ENCODE peak calls at places on chromosomes 7 and 10, in eight cellular contexts. H is Calu3, P is caudate nucleus, L is HT-29, U is T-cell, C is psoas muscle, G is hepatic stellate cell, K is B cell. Y is an unnamed sample.
A peak's percentile ranks its signal among the peaks of the same experiment; 100 is the strongest.

GRCh38 chr7:42726066-42726785 is 185.6 kb downstream of the C7orf25 start:
- DNase-seq in H (no peak), L (no peak), P (no peak), K (no peak), U (no peak), G (no peak), C (no peak), Y (no peak)

GRCh38 chr10:35456175-35456574 is 119.9 kb downstream of the CCNY start:
- DNase-seq in G (no peak), H (no peak), U (no peak), P (no peak), L (no peak), K (no peak), C (no peak), Y (no peak)

GRCh38 chr7:52500796-52501195 is 534.6 kb upstream of the POM121L12 start:
- DNase-seq in K (no peak), G (no peak), H (no peak), C (no peak), U (no peak), P (no peak), L (no peak), Y (no peak)

GRCh38 chr7:73433924-73434700 is 534 bp downstream of the FZD9 start:
- DNase-seq in L (no peak), P (no peak), G (no peak), H (no peak), K (peak; percentile 46), C (no peak), U (peak; percentile 15), Y (no peak)

GRCh38 chr10:129853236-129853946 is 110.7 kb downstream of the EBF3 start:
- DNase-seq in U (no peak), G (peak; percentile 35), H (no peak), P (no peak), C (no peak), K (no peak), L (peak; percentile 52), Y (no peak)

GRCh38 chr7:150399861-150400778 is 21.0 kb downstream of the ZNF775 start:
- DNase-seq in U (no peak), K (no peak), G (no peak), H (peak; percentile 25), C (no peak), P (no peak), L (peak; percentile 50), Y (no peak)

GRCh38 chr7:65746398-65746669 is 126.5 kb upstream of the VKORC1L1 start:
- DNase-seq in C (no peak), U (no peak), L (no peak), P (no peak), H (no peak), G (peak; percentile 48), K (no peak), Y (no peak)

GRCh38 chr10:12788277-12788676 is 213.2 kb downstream of the CCDC3 start:
- DNase-seq in P (no peak), C (no peak), H (no peak), U (no peak), G (no peak), L (no peak), K (no peak), Y (no peak)

GRCh38 chr7:100590077-100590737 is 4.1 kb downstream of the FBXO24 start:
- DNase-seq in K (no peak), P (no peak), G (no peak), U (no peak), H (no peak), C (peak; percentile 71), L (no peak), Y (no peak)

GRCh38 chr10:90745565-90745964 is 112.3 kb downstream of the HTR7 start:
- DNase-seq in U (no peak), C (no peak), K (no peak), L (no peak), P (no peak), H (no peak), G (no peak), Y (no peak)

GRCh38 chr10:54133201-54133600 is 667.8 kb downstream of the PCDH15 start:
- DNase-seq in G (no peak), H (no peak), K (no peak), L (peak; percentile 14), P (no peak), C (no peak), U (no peak), Y (no peak)

GRCh38 chr7:94975316-94975715 is 67.9 kb downstream of the PPP1R9A start:
- DNase-seq in K (no peak), C (no peak), U (no peak), H (no peak), P (no peak), G (no peak), L (no peak), Y (no peak)

GRCh38 chr7:138538518-138538917 is 78.5 kb downstream of the TRIM24 start:
- DNase-seq in G (peak; percentile 29), C (no peak), K (no peak), U (no peak), L (no peak), P (no peak), H (no peak), Y (no peak)

GRCh38 chr10:117662126-117662525 is 119.6 kb downstream of the EMX2 start:
- DNase-seq in K (no peak), P (no peak), L (no peak), H (no peak), C (no peak), G (no peak), U (no peak), Y (no peak)

Y was measured in KG1.